ENCODE peak calls at places on chromosomes 3 and 15, in ten cellular contexts. One of them, this sample, is unnamed.
A peak's percentile ranks its signal among the peaks of the same experiment; 100 is the strongest.

GRCh38 chr3:32848215-32848614 is 30.4 kb downstream of the TRIM71 start:
- DNase-seq in upper lobe of right lung: no peak
- DNase-seq in A549: no peak
- DNase-seq in HCT116: no peak
- DNase-seq in psoas muscle: no peak
- DNase-seq in RWPE1: no peak
- DNase-seq in PC-3: no peak
- DNase-seq in SJSA1: no peak
- DNase-seq in lower lobe of right lung: no peak
- DNase-seq in right lobe of liver: no peak
- DNase-seq in this sample: no peak

GRCh38 chr15:73948396-73948795 is 22.1 kb downstream of the LOXL1 start:
- DNase-seq in PC-3: no peak
- DNase-seq in psoas muscle: peak; percentile 11
- DNase-seq in HCT116: no peak
- DNase-seq in upper lobe of right lung: peak; percentile 6
- DNase-seq in SJSA1: no peak
- DNase-seq in RWPE1: no peak
- DNase-seq in A549: no peak
- DNase-seq in lower lobe of right lung: peak; percentile 4
- DNase-seq in right lobe of liver: no peak
- DNase-seq in this sample: no peak

GRCh38 chr3:181720281-181720680 is 8.6 kb downstream of the SOX2 start:
- DNase-seq in psoas muscle: no peak
- DNase-seq in HCT116: no peak
- DNase-seq in right lobe of liver: no peak
- DNase-seq in SJSA1: no peak
- DNase-seq in PC-3: no peak
- DNase-seq in upper lobe of right lung: no peak
- DNase-seq in RWPE1: no peak
- DNase-seq in lower lobe of right lung: no peak
- DNase-seq in A549: no peak
- DNase-seq in this sample: no peak

GRCh38 chr3:61032991-61033390 is 218.3 kb downstream of the FHIT start:
- DNase-seq in HCT116: no peak
- DNase-seq in PC-3: no peak
- DNase-seq in right lobe of liver: no peak
- DNase-seq in A549: no peak
- DNase-seq in RWPE1: no peak
- DNase-seq in psoas muscle: no peak
- DNase-seq in SJSA1: no peak
- DNase-seq in lower lobe of right lung: no peak
- DNase-seq in upper lobe of right lung: no peak
- DNase-seq in this sample: no peak

GRCh38 chr3:156642750-156643728 is 31.4 kb upstream of the TIPARP start:
- DNase-seq in SJSA1: peak; percentile 47
- DNase-seq in RWPE1: no peak
- DNase-seq in lower lobe of right lung: no peak
- DNase-seq in PC-3: no peak
- DNase-seq in right lobe of liver: no peak
- DNase-seq in psoas muscle: no peak
- DNase-seq in A549: no peak
- DNase-seq in HCT116: no peak
- DNase-seq in upper lobe of right lung: no peak
- DNase-seq in this sample: no peak

GRCh38 chr15:64046347-64047153 is at the start of gene DAPK2:
- DNase-seq in psoas muscle: peak; percentile 87
- DNase-seq in RWPE1: peak; percentile 85
- DNase-seq in PC-3: peak; percentile 65
- DNase-seq in A549: peak; percentile 98
- DNase-seq in right lobe of liver: peak; percentile 82
- DNase-seq in upper lobe of right lung: peak; percentile 91
- DNase-seq in HCT116: peak; percentile 21
- DNase-seq in SJSA1: peak; percentile 67
- DNase-seq in lower lobe of right lung: peak; percentile 85
- DNase-seq in this sample: no peak

GRCh38 chr3:121834079-121834730 is 655 bp downstream of the IQCB1 start:
- DNase-seq in RWPE1: peak; percentile 23
- DNase-seq in PC-3: peak; percentile 33
- DNase-seq in HCT116: no peak
- DNase-seq in lower lobe of right lung: no peak
- DNase-seq in psoas muscle: no peak
- DNase-seq in upper lobe of right lung: no peak
- DNase-seq in A549: peak; percentile 16
- DNase-seq in SJSA1: no peak
- DNase-seq in right lobe of liver: peak; percentile 27
- DNase-seq in this sample: no peak

GRCh38 chr3:192879346-192880031 is 38.2 kb downstream of the MB21D2 start:
- DNase-seq in SJSA1: peak; percentile 96
- DNase-seq in HCT116: peak; percentile 89
- DNase-seq in upper lobe of right lung: no peak
- DNase-seq in PC-3: peak; percentile 99
- DNase-seq in RWPE1: peak; percentile 98
- DNase-seq in psoas muscle: no peak
- DNase-seq in lower lobe of right lung: no peak
- DNase-seq in A549: peak; percentile 87
- DNase-seq in right lobe of liver: no peak
- DNase-seq in this sample: peak; percentile 83

GRCh38 chr15:27743078-27743477 is 356.0 kb downstream of the OCA2 start:
- DNase-seq in RWPE1: no peak
- DNase-seq in HCT116: no peak
- DNase-seq in right lobe of liver: no peak
- DNase-seq in A549: no peak
- DNase-seq in SJSA1: no peak
- DNase-seq in lower lobe of right lung: no peak
- DNase-seq in upper lobe of right lung: no peak
- DNase-seq in PC-3: no peak
- DNase-seq in psoas muscle: no peak
- DNase-seq in this sample: no peak

GRCh38 chr3:126927405-126927750 is 55.5 kb upstream of the PLXNA1 start:
- DNase-seq in PC-3: no peak
- DNase-seq in psoas muscle: no peak
- DNase-seq in lower lobe of right lung: no peak
- DNase-seq in RWPE1: no peak
- DNase-seq in A549: no peak
- DNase-seq in HCT116: no peak
- DNase-seq in right lobe of liver: no peak
- DNase-seq in upper lobe of right lung: no peak
- DNase-seq in SJSA1: no peak
- DNase-seq in this sample: no peak

GRCh38 chr3:81886081-81886480 is 124.6 kb upstream of the GBE1 start:
- DNase-seq in psoas muscle: no peak
- DNase-seq in right lobe of liver: no peak
- DNase-seq in A549: no peak
- DNase-seq in lower lobe of right lung: no peak
- DNase-seq in HCT116: no peak
- DNase-seq in SJSA1: no peak
- DNase-seq in PC-3: peak; percentile 32
- DNase-seq in upper lobe of right lung: no peak
- DNase-seq in RWPE1: no peak
- DNase-seq in this sample: no peak

DNA sequence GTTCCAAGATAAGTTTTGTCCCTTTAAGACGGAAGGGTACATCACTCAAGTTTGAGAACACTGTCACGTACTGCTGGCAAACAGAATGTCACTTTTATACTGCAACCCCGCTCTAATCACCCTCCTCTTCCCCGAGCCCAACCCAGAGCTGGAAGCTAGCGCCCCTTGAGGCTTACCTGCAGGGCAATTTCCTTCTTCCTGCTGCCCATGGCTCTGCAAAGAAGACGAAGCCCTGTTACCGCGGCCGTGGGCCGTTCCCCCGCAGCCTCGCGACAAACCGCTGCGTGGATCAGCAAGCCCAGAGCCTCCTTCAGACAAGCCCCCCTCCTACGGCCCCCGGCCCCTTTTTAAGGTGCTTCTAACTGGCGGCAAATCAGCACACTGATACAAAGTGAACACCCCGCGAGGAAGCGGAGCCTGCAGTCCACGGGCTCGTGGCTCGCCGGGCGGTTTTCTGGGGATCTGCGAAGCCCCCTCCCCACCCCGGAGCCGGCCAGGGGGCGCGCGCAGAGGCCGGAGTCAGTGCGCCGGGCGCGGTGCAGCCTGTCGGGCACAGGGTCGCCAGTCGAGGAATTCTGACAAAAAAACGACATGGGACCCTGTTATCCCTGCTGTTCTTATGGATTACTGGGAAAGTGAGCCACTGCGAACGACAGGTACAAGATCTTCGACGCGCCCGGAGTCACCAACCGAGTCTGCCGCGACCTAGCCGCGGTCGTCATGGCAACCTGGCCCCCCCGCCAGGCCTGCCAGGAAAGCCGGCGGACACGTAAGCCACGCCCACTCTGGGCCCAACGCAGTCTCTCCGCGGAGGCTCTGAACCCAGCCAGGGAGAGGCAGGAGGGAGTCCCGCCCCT is at the start of gene NME9:
- DNase-seq in RWPE1: peak; percentile 80
- DNase-seq in A549: peak; percentile 89
- DNase-seq in upper lobe of right lung: peak; percentile 94
- DNase-seq in HCT116: peak; percentile 87
- DNase-seq in lower lobe of right lung: peak; percentile 94
- DNase-seq in SJSA1: peak; percentile 73
- DNase-seq in psoas muscle: peak; percentile 92
- DNase-seq in PC-3: peak; percentile 75
- DNase-seq in right lobe of liver: peak; percentile 89
- DNase-seq in this sample: no peak
- H3K27ac ChIP-seq in RWPE1: no peak within 1 kb of the TSS
- H3K27ac ChIP-seq in A549: peak within 1 kb of the TSS; percentile 76
- H3K27ac ChIP-seq in upper lobe of right lung: peak within 1 kb of the TSS; percentile 66
- H3K27ac ChIP-seq in HCT116: peak within 1 kb of the TSS; percentile 75
- H3K27ac ChIP-seq in lower lobe of right lung: peak within 1 kb of the TSS; percentile 54
- H3K27ac ChIP-seq in SJSA1: no peak within 1 kb of the TSS
- H3K27ac ChIP-seq in psoas muscle: peak within 1 kb of the TSS; percentile 84
- H3K27ac ChIP-seq in PC-3: no peak within 1 kb of the TSS
- H3K27ac ChIP-seq in right lobe of liver: no peak within 1 kb of the TSS
- H3K27ac ChIP-seq in this sample: peak within 1 kb of the TSS; percentile 80

DNA sequence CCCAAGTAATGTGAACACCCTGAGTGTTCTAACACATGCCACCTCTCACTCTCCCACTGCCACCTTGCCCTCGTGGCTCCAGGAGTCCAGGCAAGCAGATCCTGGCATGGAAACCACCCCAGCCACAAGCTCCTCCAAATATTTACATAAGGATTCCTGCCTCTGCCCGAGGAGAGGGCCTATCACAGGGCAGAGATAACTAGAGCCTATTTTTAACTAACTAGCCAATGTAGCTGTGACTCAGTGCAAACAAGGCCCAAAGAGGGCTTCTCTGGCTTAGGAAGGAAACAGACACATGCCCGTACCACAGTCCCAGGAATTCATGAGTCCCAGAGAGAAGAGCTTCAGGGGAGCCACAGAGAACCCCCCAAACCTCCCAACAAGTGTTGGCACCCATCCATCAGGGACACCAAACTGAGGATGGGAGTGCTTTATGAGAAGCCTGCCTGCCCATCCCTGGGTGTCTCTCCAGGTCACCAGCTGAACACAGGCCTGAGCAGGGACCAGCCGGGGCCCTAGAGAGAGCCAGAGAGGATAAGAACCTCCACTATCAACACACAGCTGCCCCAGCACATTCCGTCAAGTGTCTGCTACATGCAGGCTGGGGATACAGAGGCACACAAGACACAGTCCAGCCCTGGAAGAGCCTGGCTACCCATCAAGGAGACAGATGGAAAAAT is 9.2 kb downstream of the FYCO1 start:
- DNase-seq in RWPE1: peak; percentile 46
- DNase-seq in SJSA1: peak; percentile 73
- DNase-seq in lower lobe of right lung: no peak
- DNase-seq in psoas muscle: no peak
- DNase-seq in A549: peak; percentile 53
- DNase-seq in PC-3: peak; percentile 93
- DNase-seq in upper lobe of right lung: peak; percentile 64
- DNase-seq in HCT116: no peak
- DNase-seq in right lobe of liver: peak; percentile 77
- DNase-seq in this sample: peak; percentile 52
- H3K27ac ChIP-seq in RWPE1: peak overlapping the region; percentile 42
- H3K27ac ChIP-seq in SJSA1: peak overlapping the region; percentile 77
- H3K27ac ChIP-seq in lower lobe of right lung: peak overlapping the region; percentile 82
- H3K27ac ChIP-seq in psoas muscle: peak overlapping the region; percentile 99
- H3K27ac ChIP-seq in A549: peak overlapping the region; percentile 73
- H3K27ac ChIP-seq in PC-3: peak overlapping the region; percentile 90
- H3K27ac ChIP-seq in upper lobe of right lung: peak overlapping the region; percentile 63
- H3K27ac ChIP-seq in HCT116: no peak overlapping the region
- H3K27ac ChIP-seq in right lobe of liver: peak overlapping the region; percentile 80
- H3K27ac ChIP-seq in this sample: peak overlapping the region; percentile 38

DNA sequence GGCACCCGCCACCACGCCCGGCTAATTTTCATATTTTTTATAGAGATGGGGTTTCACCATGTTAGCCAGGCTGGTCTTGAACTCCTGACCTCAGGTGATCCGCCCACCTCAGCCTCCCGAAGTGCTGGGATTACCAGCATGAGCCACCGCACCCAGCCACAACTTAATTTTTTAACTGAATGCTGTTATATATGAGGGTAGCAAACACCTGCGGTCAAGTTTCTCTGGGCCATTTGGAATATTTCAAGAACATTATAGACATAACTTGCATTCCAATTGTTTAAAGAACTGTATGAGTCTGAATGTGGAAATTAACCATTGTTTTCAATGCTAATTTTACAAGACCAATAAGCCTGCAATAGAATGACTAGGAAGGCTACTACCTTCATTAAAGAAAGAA is 35.7 kb upstream of the GOLGA8B start:
- DNase-seq in HCT116: no peak
- DNase-seq in psoas muscle: no peak
- DNase-seq in SJSA1: no peak
- DNase-seq in PC-3: no peak
- DNase-seq in right lobe of liver: no peak
- DNase-seq in A549: no peak
- DNase-seq in upper lobe of right lung: no peak
- DNase-seq in RWPE1: no peak
- DNase-seq in lower lobe of right lung: no peak
- DNase-seq in this sample: no peak
- H3K27ac ChIP-seq in HCT116: no peak overlapping the region
- H3K27ac ChIP-seq in psoas muscle: no peak overlapping the region
- H3K27ac ChIP-seq in SJSA1: no peak overlapping the region
- H3K27ac ChIP-seq in PC-3: no peak overlapping the region
- H3K27ac ChIP-seq in right lobe of liver: no peak overlapping the region
- H3K27ac ChIP-seq in A549: no peak overlapping the region
- H3K27ac ChIP-seq in upper lobe of right lung: no peak overlapping the region
- H3K27ac ChIP-seq in RWPE1: no peak overlapping the region
- H3K27ac ChIP-seq in lower lobe of right lung: no peak overlapping the region
- H3K27ac ChIP-seq in this sample: no peak overlapping the region

DNA sequence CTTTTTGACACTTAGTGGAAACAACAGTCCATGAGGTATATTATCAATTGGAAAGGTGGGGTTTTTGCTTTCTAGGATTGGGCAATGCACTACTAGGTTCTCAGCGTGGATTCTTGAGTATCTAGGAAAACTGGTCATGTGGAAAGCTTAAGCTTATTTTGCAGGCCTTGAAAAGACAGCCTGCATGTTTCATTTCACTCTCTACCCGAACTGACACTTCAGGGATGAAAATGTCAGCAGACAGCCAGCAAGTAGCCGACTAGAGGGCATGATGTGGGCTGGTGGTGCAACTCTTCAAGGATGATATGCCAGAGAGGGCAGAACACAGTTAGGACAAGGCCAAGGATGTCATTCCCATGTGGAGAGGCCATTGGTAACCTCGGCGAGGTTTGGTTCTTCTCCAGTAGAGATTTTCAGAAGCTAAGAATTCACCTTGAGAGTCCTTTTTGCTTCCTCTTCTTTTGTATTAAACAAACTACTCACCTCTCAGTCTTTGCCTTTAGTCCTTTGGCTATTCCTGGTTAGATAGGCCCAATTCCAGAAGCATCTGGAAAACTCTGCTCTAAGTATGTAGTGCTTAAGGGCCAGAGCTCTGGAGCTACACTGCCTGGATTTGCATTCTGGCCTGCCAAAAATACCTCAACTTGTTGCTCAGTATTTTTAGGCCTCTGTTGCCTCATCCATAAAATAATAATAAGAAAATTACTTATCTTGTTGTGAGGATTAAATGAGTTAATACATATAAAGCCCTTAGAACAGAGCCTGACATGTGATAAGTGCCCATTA is 17.9 kb downstream of the LPP start:
- DNase-seq in right lobe of liver: no peak
- DNase-seq in A549: no peak
- DNase-seq in lower lobe of right lung: no peak
- DNase-seq in HCT116: no peak
- DNase-seq in PC-3: no peak
- DNase-seq in RWPE1: no peak
- DNase-seq in SJSA1: no peak
- DNase-seq in upper lobe of right lung: no peak
- DNase-seq in psoas muscle: no peak
- DNase-seq in this sample: no peak
- H3K27ac ChIP-seq in right lobe of liver: peak overlapping the region; percentile 49
- H3K27ac ChIP-seq in A549: peak overlapping the region; percentile 61
- H3K27ac ChIP-seq in lower lobe of right lung: no peak overlapping the region
- H3K27ac ChIP-seq in HCT116: no peak overlapping the region
- H3K27ac ChIP-seq in PC-3: no peak overlapping the region
- H3K27ac ChIP-seq in RWPE1: no peak overlapping the region
- H3K27ac ChIP-seq in SJSA1: no peak overlapping the region
- H3K27ac ChIP-seq in upper lobe of right lung: no peak overlapping the region
- H3K27ac ChIP-seq in psoas muscle: no peak overlapping the region
- H3K27ac ChIP-seq in this sample: no peak overlapping the region